ENCODE peak calls at places on chromosomes 3 and 15, in nine cellular contexts. R, W, S, C, K, O, T, E and D are unnamed samples.
A peak's percentile ranks its signal among the peaks of the same experiment; 100 is the strongest.

GRCh38 chr15:67186688-67187087 is 67.8 kb downstream of the AAGAB start:
- DNase-seq in R (no peak), W (no peak), S (no peak), C (no peak), K (no peak), O (no peak), T (no peak), E (peak; percentile 4), D (no peak)

GRCh38 chr15:58329781-58330467 is 101.9 kb upstream of the LIPC start:
- DNase-seq in R (no peak), W (no peak), S (no peak), C (no peak), K (no peak), O (no peak), T (no peak), E (no peak), D (peak; percentile 55)

GRCh38 chr3:166446291-166446690 is 609.1 kb upstream of the BCHE start:
- DNase-seq in R (no peak), W (no peak), S (no peak), C (no peak), K (no peak), O (no peak), T (no peak), E (no peak), D (no peak)

GRCh38 chr15:38651328-38652038 is 86.9 kb upstream of the RASGRP1 start:
- DNase-seq in R (no peak), W (no peak), S (no peak), C (no peak), K (no peak), O (peak; percentile 47), T (no peak), E (no peak), D (no peak)

GRCh38 chr3:113140876-113141275 is 70.5 kb upstream of the BOC start:
- DNase-seq in R (no peak), W (no peak), S (no peak), C (no peak), K (no peak), O (no peak), T (no peak), E (no peak), D (no peak)

GRCh38 chr15:22237891-22238275 is 157.6 kb downstream of the OR4M2 start:
- DNase-seq in R (no peak), W (no peak), S (no peak), C (no peak), K (no peak), O (no peak), T (no peak), E (no peak), D (no peak)

GRCh38 chr15:83250766-83251165 is 33.7 kb downstream of the BNC1 start:
- DNase-seq in R (no peak), W (no peak), S (no peak), C (no peak), K (no peak), O (no peak), T (no peak), E (no peak), D (no peak)

GRCh38 chr15:42139596-42139995 is 16.8 kb downstream of the PLA2G4F start:
- DNase-seq in R (no peak), W (no peak), S (no peak), C (no peak), K (no peak), O (no peak), T (no peak), E (no peak), D (no peak)

GRCh38 chr3:197749315-197749600 is 425 bp upstream of the FYTTD1 start:
- DNase-seq in R (peak; percentile 50), W (no peak), S (no peak), C (peak; percentile 68), K (peak; percentile 72), O (peak; percentile 73), T (peak; percentile 11), E (peak; percentile 69), D (no peak)

GRCh38 chr3:10259036-10259435 is 10.8 kb downstream of the TATDN2 start:
- DNase-seq in R (no peak), W (no peak), S (no peak), C (no peak), K (no peak), O (no peak), T (no peak), E (no peak), D (no peak)

GRCh38 chr3:45972534-45973402 is 22.9 kb downstream of the FYCO1 start:
- DNase-seq in R (no peak), W (no peak), S (no peak), C (peak; percentile 37), K (no peak), O (no peak), T (no peak), E (no peak), D (no peak)

GRCh38 chr15:23645379-23646164 is 2.1 kb downstream of the MAGEL2 start:
- DNase-seq in R (no peak), W (peak; percentile 29), S (no peak), C (no peak), K (no peak), O (no peak), T (no peak), E (no peak), D (no peak)

GRCh38 chr3:74537164-74537563 is 77.3 kb downstream of the CNTN3 start:
- DNase-seq in R (no peak), W (no peak), S (no peak), C (no peak), K (no peak), O (no peak), T (peak; percentile 21), E (no peak), D (no peak)

GRCh38 chr3:153760952-153761351 is 360.2 kb upstream of the ARHGEF26 start:
- DNase-seq in R (no peak), W (no peak), S (no peak), C (no peak), K (no peak), O (no peak), T (no peak), E (no peak), D (no peak)

GRCh38 chr3:42148982-42149432 is 57.9 kb downstream of the TRAK1 start:
- DNase-seq in R (peak; percentile 41), W (peak; percentile 47), S (peak; percentile 70), C (no peak), K (no peak), O (no peak), T (peak; percentile 13), E (no peak), D (peak; percentile 45)

GRCh38 chr15:41988896-41989572 is 16.7 kb upstream of the EHD4 start:
- DNase-seq in R (no peak), W (no peak), S (no peak), C (no peak), K (no peak), O (no peak), T (no peak), E (no peak), D (no peak)

GRCh38 chr3:109045271-109046051 is 72.5 kb downstream of the MORC1 start:
- DNase-seq in R (no peak), W (no peak), S (no peak), C (no peak), K (no peak), O (no peak), T (no peak), E (no peak), D (no peak)

GRCh38 chr15:28986108-28986507 is 100.3 kb downstream of the APBA2 start:
- DNase-seq in R (no peak), W (no peak), S (peak; percentile 14), C (no peak), K (no peak), O (no peak), T (no peak), E (no peak), D (no peak)

GRCh38 chr3:172557515-172558220 is 34.4 kb upstream of the TNFSF10 start:
- DNase-seq in R (no peak), W (no peak), S (no peak), C (no peak), K (no peak), O (no peak), T (no peak), E (no peak), D (no peak)

GRCh38 chr15:58487724-58488120 is 55.9 kb downstream of the LIPC start:
- DNase-seq in R (no peak), W (no peak), S (no peak), C (no peak), K (no peak), O (no peak), T (no peak), E (no peak), D (no peak)

GRCh38 chr3:17553080-17553479 is 189.4 kb downstream of the TBC1D5 start:
- DNase-seq in R (no peak), W (no peak), S (no peak), C (no peak), K (no peak), O (no peak), T (no peak), E (no peak), D (no peak)

GRCh38 chr3:108131795-108132134 is 40.9 kb upstream of the CD47 start:
- DNase-seq in R (no peak), W (no peak), S (no peak), C (no peak), K (no peak), O (no peak), T (no peak), E (no peak), D (no peak)

GRCh38 chr15:29556385-29556784 is 265.9 kb downstream of the TJP1 start:
- DNase-seq in R (no peak), W (no peak), S (no peak), C (no peak), K (no peak), O (no peak), T (no peak), E (no peak), D (no peak)